ENCODE peak calls at places on chromosomes 12 and 14, in five cellular contexts. F is GM23338, Y is neural progenitor cell, R is esophagus squamous epithelium, V is PC-3. W is an unnamed sample.

GRCh38 chr14:96501383-96501745 is 818 bp upstream of the PAPOLA start:
- DNase-seq in R (no peak), Y (no peak), V (peak), F (no peak), W (no peak)

GRCh38 chr14:84976805-84977204 is 553.1 kb upstream of the FLRT2 start:
- DNase-seq in Y (no peak), R (no peak), F (no peak), V (no peak), W (no peak)

GRCh38 chr12:75954076-75954475 is 77.5 kb downstream of the PHLDA1 start:
- DNase-seq in V (peak), R (no peak), F (peak), Y (no peak), W (no peak)

GRCh38 chr14:51823706-51824105 is 36.7 kb upstream of the GNG2 start:
- DNase-seq in F (no peak), Y (no peak), V (peak), R (no peak), W (no peak)

GRCh38 chr12:54294152-54294913 is 6.5 kb downstream of the NFE2 start:
- DNase-seq in R (no peak), Y (peak), F (peak), V (peak), W (peak)

GRCh38 chr12:32201996-32202395 is 95.3 kb downstream of the BICD1 start:
- DNase-seq in Y (no peak), V (no peak), F (no peak), R (no peak), W (no peak)

GRCh38 chr12:32302218-32302826 is 97.0 kb upstream of the FGD4 start:
- DNase-seq in V (peak), R (no peak), F (peak), Y (peak), W (no peak)

GRCh38 chr12:108635201-108635996 is 1.7 kb upstream of the SELPLG start:
- DNase-seq in Y (peak), V (no peak), R (no peak), F (no peak), W (no peak)

GRCh38 chr12:92928962-92929915 is at the start of gene EEA1:
- DNase-seq in V (peak), Y (peak), R (peak), F (peak), W (peak)

GRCh38 chr12:107131832-107132616 is 38.7 kb upstream of the CRY1 start:
- DNase-seq in V (peak), R (no peak), F (peak), Y (peak), W (no peak)

GRCh38 chr12:80553316-80553715 is 109.3 kb downstream of the PTPRQ start:
- DNase-seq in R (no peak), F (no peak), V (peak), Y (no peak), W (no peak)

GRCh38 chr14:104428333-104428851 is 151.2 kb upstream of the C14orf180 start:
- DNase-seq in V (no peak), R (no peak), Y (no peak), F (no peak), W (peak)

GRCh38 chr14:54606178-54606577 is 39.2 kb downstream of the SAMD4A start:
- DNase-seq in V (no peak), F (peak), R (no peak), Y (peak), W (no peak)

GRCh38 chr12:12891646-12892355 is 439 bp downstream of the GPRC5A start:
- DNase-seq in Y (no peak), V (no peak), F (no peak), R (no peak), W (no peak)

GRCh38 chr14:94596361-94596760 is 15.1 kb downstream of the SERPINA5 start:
- DNase-seq in R (no peak), V (no peak), Y (no peak), F (no peak), W (no peak)

GRCh38 chr12:93148412-93148811 is 219.3 kb upstream of the EEA1 start:
- DNase-seq in R (no peak), F (no peak), Y (no peak), V (no peak), W (no peak)

GRCh38 chr12:98901189-98901588 is 256.1 kb downstream of the APAF1 start:
- DNase-seq in F (no peak), R (no peak), Y (peak), V (no peak), W (no peak)

GRCh38 chr14:81329640-81330385 is 70.3 kb downstream of the STON2 start:
- DNase-seq in F (no peak), V (peak), R (no peak), Y (no peak), W (no peak)

GRCh38 chr12:5260591-5261086 is 171.3 kb upstream of the NTF3 start:
- DNase-seq in F (no peak), R (no peak), Y (no peak), V (no peak), W (no peak)

GRCh38 chr12:124867389-124867930 is 3.8 kb upstream of the SCARB1 start:
- DNase-seq in Y (no peak), V (peak), R (no peak), F (no peak), W (no peak)

GRCh38 chr12:47900480-47901129 is 4.2 kb downstream of the VDR start:
- DNase-seq in R (no peak), F (peak), V (peak), Y (no peak), W (no peak)

GRCh38 chr12:10194160-10194559 is 15.3 kb downstream of the TMEM52B start:
- DNase-seq in V (peak), F (no peak), Y (no peak), R (no peak), W (no peak)

GRCh38 chr14:58821421-58821820 is 183.7 kb downstream of the DACT1 start:
- DNase-seq in F (no peak), R (no peak), V (peak), Y (no peak), W (no peak)

GRCh38 chr12:58408516-58408915 is 467.1 kb downstream of the ATP23 start:
- DNase-seq in Y (no peak), R (no peak), V (no peak), F (no peak), W (no peak)

GRCh38 chr14:101075025-101075800 is 171.7 kb upstream of the RTL1 start:
- DNase-seq in V (no peak), F (no peak), Y (no peak), R (no peak), W (no peak)

GRCh38 chr14:100406505-100407131 is 83.5 kb downstream of the SLC25A47 start:
- DNase-seq in R (no peak), Y (no peak), V (peak), F (no peak), W (peak)

GRCh38 chr12:46442239-46442638 is 69.7 kb upstream of the SLC38A2 start:
- DNase-seq in V (peak), Y (no peak), R (no peak), F (no peak), W (no peak)

GRCh38 chr14:31360919-31361662 is 59.3 kb downstream of the HEATR5A start:
- DNase-seq in F (no peak), Y (no peak), R (no peak), V (peak), W (no peak)

GRCh38 chr14:100776681-100777365 is 49.1 kb upstream of the MEG3 start:
- DNase-seq in V (no peak), Y (no peak), F (no peak), R (no peak), W (no peak)

GRCh38 chr12:81377771-81378170 is 299.9 kb downstream of the ACSS3 start:
- DNase-seq in F (no peak), V (no peak), Y (no peak), R (no peak), W (no peak)

DNA sequence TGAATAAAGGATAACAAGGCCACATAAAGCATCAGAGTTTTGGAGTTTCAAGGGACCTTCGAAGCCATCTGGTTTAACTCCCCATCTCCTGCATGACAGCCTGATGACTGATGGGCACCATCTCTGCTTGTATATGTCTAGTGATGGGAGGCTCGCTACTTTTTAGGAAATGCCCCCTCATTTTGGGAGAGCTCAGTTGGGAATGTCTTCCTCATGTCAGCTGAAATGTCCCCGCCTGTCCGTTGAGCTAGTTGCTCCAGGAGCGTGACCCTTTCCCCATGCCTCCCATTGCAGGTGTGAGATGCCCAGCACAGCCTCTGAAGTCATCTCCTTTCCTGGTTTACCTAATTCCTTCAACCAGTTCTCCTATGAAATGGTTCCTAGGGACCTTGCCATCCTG is 69.6 kb upstream of the CAPRIN2 start:
- DNase-seq in R (no peak), Y (no peak), F (no peak), V (no peak), W (no peak)
- TF ChIP-seq CTCF in R (no peak), Y (no peak), F (no peak), V (no peak), W (no peak)

DNA sequence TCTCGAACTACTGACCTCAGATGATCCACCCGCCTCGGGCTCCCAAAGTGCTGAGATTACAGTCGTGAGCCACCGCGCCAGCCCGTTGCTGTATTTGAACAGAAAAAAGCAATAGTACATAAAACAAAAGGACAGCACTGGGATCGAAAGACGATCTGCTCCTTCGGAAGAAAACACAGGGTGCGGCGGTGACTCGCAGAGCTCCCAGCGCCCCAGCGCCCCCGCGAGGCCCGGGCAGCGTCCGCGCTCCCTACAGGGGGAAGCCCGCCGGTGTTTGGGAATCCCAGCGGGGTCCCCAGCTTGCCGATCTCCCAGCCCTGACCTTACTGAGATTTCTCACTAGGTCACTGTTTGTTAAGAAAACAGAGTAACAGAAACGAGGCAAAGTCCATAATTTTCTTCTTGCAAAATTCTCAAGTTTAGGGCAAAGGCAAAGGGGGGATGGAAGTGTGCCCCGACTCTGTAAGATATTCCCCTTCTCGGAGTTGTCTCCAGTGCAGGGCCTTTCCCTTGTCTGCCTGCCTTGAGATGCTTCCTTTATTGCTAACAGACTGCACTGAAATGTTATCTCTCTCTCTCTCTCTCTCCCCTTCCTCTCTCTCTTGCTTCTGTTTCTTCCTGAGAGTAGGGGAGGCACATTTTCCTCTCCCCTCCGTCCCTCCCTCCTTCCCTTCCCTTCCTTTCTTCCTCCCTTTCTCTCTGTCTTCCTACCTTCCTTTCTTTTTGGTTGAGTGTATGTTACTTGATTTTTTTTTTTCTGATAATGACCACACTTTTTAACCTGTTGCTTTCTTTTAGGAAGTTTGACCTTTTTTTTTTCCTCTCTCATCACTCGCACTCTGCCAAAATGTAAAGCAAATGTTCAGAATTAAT is 92.0 kb downstream of the TMEM30B start:
- DNase-seq in V (peak), R (no peak), F (peak), Y (peak), W (no peak)
- TF ChIP-seq CTCF in V (peak), R (peak), F (peak), Y (peak), W (peak)

GRCh38 chr14:89936654-89937185 is 17.8 kb downstream of the EFCAB11 start:
- DNase-seq in R (no peak), F (no peak), Y (no peak), V (peak), W (no peak)
- TF ChIP-seq CTCF in R (no peak), F (no peak), Y (no peak), V (peak), W (no peak)

GRCh38 chr12:27769142-27769672 is 10.8 kb upstream of the KLHL42 start:
- DNase-seq in V (no peak), R (no peak), F (no peak), Y (no peak), W (no peak)

GRCh38 chr12:27777141-27777540 is 2.9 kb upstream of the KLHL42 start:
- DNase-seq in R (no peak), V (no peak), Y (no peak), F (no peak), W (no peak)

GRCh38 chr12:27778206-27778605 is 1.8 kb upstream of the KLHL42 start:
- DNase-seq in R (no peak), V (no peak), F (no peak), Y (no peak), W (no peak)

GRCh38 chr12:27771470-27772327 is 8.3 kb upstream of the KLHL42 start:
- DNase-seq in R (no peak), Y (no peak), V (peak), F (no peak), W (no peak)

GRCh38 chr12:27772328-27773049 is 7.5 kb upstream of the KLHL42 start:
- DNase-seq in Y (no peak), F (no peak), R (no peak), V (peak), W (no peak)
- TF ChIP-seq CTCF in Y (no peak), F (no peak), R (no peak), V (no peak), W (no peak)

GRCh38 chr12:122201381-122201780 is 2.1 kb upstream of the B3GNT4 start:
- DNase-seq in R (no peak), F (no peak), V (no peak), Y (no peak), W (no peak)

GRCh38 chr12:122202017-122202416 is 1.5 kb upstream of the B3GNT4 start:
- DNase-seq in V (no peak), Y (no peak), R (no peak), F (no peak), W (no peak)

GRCh38 chr12:122203301-122203967 is at the start of gene B3GNT4:
- DNase-seq in F (peak), Y (peak), R (no peak), V (peak), W (no peak)

GRCh38 chr12:122199484-122200355 is 3.8 kb upstream of the B3GNT4 start:
- DNase-seq in V (no peak), R (no peak), Y (no peak), F (no peak), W (no peak)

DNA sequence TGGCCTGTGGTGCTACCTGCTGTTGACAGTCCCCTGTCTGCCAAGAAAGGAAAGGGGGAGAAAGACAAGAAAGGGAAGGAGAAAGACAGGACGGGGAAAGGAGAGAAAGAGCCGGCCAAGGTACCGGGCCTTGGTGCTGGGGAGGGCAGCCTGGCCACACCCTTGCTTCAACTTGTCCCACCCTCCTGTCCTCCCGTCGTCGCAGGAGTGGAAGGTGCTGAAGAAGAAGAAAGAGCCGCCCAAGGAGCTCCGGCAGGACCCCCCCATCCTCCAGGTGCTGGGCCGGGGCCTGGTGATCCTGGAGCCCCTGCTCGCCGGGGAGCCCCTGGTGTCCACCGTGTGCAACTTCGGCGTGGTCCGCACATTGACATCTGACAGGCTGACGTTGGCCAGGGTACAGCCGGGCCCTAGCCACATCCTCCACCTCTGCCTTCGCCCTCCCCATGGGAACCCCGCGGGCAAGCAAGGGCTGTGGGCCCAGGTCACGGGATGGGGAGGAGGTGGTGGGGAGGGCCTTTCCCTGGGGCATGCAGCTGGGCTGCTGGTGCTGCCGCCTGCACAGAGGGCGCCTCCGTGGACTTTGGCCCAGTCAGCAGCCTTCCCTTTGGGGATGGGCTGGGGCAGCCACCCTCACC is 2.9 kb upstream of the B3GNT4 start:
- DNase-seq in F (peak), Y (peak), V (no peak), R (no peak), W (no peak)
- TF ChIP-seq CTCF in F (peak), Y (peak), V (peak), R (no peak), W (no peak)

GRCh38 chr14:89015016-89015415 is 190.6 kb downstream of the TTC8 start:
- DNase-seq in R (no peak), V (peak), F (peak), Y (no peak), W (no peak)
- TF ChIP-seq CTCF in R (no peak), V (peak), F (no peak), Y (no peak), W (no peak)

DNA sequence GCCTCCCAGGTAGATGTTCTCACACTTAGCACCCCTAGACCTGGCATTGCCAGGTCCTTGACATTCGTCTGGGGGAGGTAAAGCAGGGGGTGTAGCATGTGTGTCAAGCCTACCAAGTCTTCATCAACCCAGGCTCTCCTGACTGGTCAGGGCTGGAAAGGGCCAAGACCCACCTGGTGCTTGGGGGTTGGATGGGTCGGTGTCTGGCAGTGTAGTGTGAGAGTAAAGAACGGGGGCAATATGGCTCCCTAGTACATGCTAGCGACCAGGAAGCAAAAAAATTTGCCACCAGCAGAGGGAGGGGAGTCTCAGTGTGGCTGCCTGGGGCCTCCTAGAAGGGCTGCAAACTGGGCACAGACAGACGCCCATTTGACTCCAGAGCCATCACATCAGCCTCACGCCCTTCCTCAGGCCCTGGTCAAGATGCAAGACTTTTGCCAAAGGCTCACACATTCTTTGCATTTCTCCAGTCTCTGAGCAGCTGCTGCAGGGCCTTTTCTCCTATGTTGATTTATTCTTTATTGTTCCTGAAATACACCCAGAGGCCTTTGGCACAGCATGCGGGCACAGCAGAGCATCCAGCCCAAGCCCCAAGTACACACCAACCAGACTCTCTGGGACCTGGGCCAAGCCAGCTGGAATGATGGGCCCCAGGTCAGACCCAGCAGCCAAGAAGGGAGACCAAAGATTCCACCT is 38.3 kb upstream of the PNMA1 start:
- DNase-seq in R (no peak), F (peak), V (peak), Y (peak), W (no peak)
- TF ChIP-seq CTCF in R (peak), F (peak), V (no peak), Y (peak), W (peak)

GRCh38 chr12:74689929-74690328 is 152.3 kb downstream of the ATXN7L3B start:
- DNase-seq in F (no peak), R (no peak), Y (no peak), V (no peak), W (no peak)

GRCh38 chr12:74685385-74685784 is 147.8 kb downstream of the ATXN7L3B start:
- DNase-seq in V (no peak), Y (no peak), F (no peak), R (no peak), W (no peak)

DNA sequence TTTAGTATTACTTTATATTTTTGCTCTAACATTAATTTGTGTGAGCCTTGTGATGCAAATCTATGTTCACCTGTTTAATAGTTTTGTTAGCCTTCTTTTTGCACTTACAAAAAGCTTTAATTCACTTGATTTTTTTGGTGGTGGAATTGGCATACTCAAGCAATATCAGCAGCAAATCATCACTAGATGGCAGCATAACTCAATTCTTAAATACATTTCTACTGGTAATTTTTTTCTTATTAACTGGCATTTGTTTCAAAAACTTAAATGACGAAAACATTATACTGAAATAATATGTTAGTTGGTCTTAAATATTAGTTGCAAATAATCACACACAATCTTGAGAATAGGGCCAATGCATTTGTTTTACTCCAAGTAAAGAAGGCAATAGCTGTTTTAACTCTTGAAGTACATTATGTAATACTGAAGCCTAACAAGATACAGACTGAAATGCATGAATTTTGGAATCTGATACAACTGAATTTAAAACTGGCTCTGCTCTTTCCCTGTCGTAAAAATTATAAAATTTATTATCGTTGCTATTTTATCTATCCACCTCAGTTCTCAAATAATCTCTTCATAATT is 151.5 kb downstream of the ATXN7L3B start:
- DNase-seq in R (no peak), V (peak), F (peak), Y (peak), W (no peak)
- TF ChIP-seq CTCF in R (peak), V (peak), F (peak), Y (peak), W (peak)

GRCh38 chr12:114693532-114693931 is 9.6 kb upstream of the TBX3 start:
- DNase-seq in F (no peak), R (no peak), Y (no peak), V (no peak), W (no peak)

GRCh38 chr12:114691196-114691595 is 7.2 kb upstream of the TBX3 start:
- DNase-seq in F (no peak), V (no peak), R (no peak), Y (peak), W (no peak)

GRCh38 chr12:114691810-114692557 is 8.0 kb upstream of the TBX3 start:
- DNase-seq in V (peak), R (no peak), Y (peak), F (peak), W (no peak)

GRCh38 chr12:114694436-114695304 is 10.7 kb upstream of the TBX3 start:
- DNase-seq in R (no peak), F (peak), V (no peak), Y (peak), W (no peak)

GRCh38 chr12:114692558-114693531 is 8.9 kb upstream of the TBX3 start:
- DNase-seq in Y (peak), F (peak), R (no peak), V (peak), W (no peak)
- TF ChIP-seq CTCF in Y (no peak), F (peak), R (no peak), V (peak), W (no peak)

W was measured in CD14-positive monocyte.